ENCODE peak calls at places on chromosomes 4 and X, in nine cellular contexts. E is ecto neural progenitor cell; N is bronchial epithelial cell; X is C1 segment of cervical spinal cord; O is T-helper 17 cell; K is prostate gland; L is CD4-positive, CD25-positive, alpha-beta regulatory T cell; Y is activated T-cell treated with anti-CD3 and anti-CD28 coated beads, Interleukin-2, amount 50 U/mL, for 1 hour; F is fibroblast of mammary gland. I is an unnamed sample.

GRCh38 chrX:20620301-20620700 is 353.6 kb upstream of the RPS6KA3 start:
- DNase-seq in Y (no peak), K (no peak), X (no peak), L (no peak), N (peak), O (no peak), E (no peak), F (peak), I (no peak)

GRCh38 chr4:177573487-177573886 is 131.2 kb upstream of the AGA start:
- DNase-seq in F (peak), N (peak), L (no peak), X (no peak), K (no peak), E (no peak), O (no peak), Y (no peak), I (no peak)

GRCh38 chr4:77959566-77960338 is 97.1 kb downstream of the MRPL1 start:
- DNase-seq in N (peak), E (no peak), K (peak), O (no peak), Y (no peak), X (no peak), L (no peak), F (peak), I (peak)

GRCh38 chr4:8046925-8047541 is 107.4 kb upstream of the AFAP1 start:
- DNase-seq in Y (no peak), L (no peak), X (no peak), N (no peak), E (no peak), O (no peak), K (no peak), F (no peak), I (no peak)

GRCh38 chr4:22237155-22237751 is 278.6 kb downstream of the ADGRA3 start:
- DNase-seq in Y (peak), O (no peak), F (peak), K (peak), X (no peak), E (peak), L (no peak), N (peak), I (peak)

GRCh38 chr4:164606478-164606877 is 147.5 kb upstream of the SMIM31 start:
- DNase-seq in L (no peak), E (no peak), K (no peak), O (no peak), X (no peak), F (no peak), Y (no peak), N (no peak), I (no peak)

GRCh38 chrX:112048707-112049106 is 33.9 kb downstream of the TRPC5 start:
- DNase-seq in L (no peak), O (no peak), E (no peak), F (no peak), X (no peak), N (no peak), Y (no peak), K (no peak), I (no peak)

GRCh38 chrX:40175416-40176255 is 77.9 kb upstream of the BCOR start:
- DNase-seq in E (peak), L (peak), K (peak), X (peak), F (peak), Y (peak), O (peak), N (no peak), I (peak)

GRCh38 chr4:132991111-132991510 is 158.0 kb upstream of the PCDH10 start:
- DNase-seq in Y (no peak), O (no peak), N (no peak), F (no peak), K (no peak), L (no peak), E (no peak), X (no peak), I (no peak)

GRCh38 chrX:131791608-131792355 is 231.3 kb upstream of the STK26 start:
- DNase-seq in O (no peak), Y (no peak), K (no peak), L (no peak), X (no peak), E (no peak), N (no peak), F (peak), I (no peak)

GRCh38 chrX:44536198-44536597 is 6.5 kb downstream of the FUNDC1 start:
- DNase-seq in F (no peak), L (no peak), N (no peak), Y (no peak), K (no peak), E (no peak), O (no peak), X (no peak), I (no peak)

GRCh38 chr4:151717271-151717670 is 43.5 kb downstream of the GATB start:
- DNase-seq in K (no peak), E (no peak), Y (no peak), N (no peak), F (no peak), X (no peak), O (no peak), L (no peak), I (no peak)

GRCh38 chr4:112589207-112589606 is 47.5 kb downstream of the ZGRF1 start:
- DNase-seq in L (no peak), E (no peak), X (no peak), O (no peak), N (peak), K (no peak), F (peak), Y (no peak), I (no peak)

GRCh38 chr4:14368391-14368790 is 633.9 kb upstream of the CPEB2 start:
- DNase-seq in K (no peak), F (no peak), N (no peak), Y (no peak), O (no peak), L (no peak), X (no peak), E (no peak), I (no peak)

GRCh38 chr4:163595590-163595989 is 101.1 kb downstream of the TMA16 start:
- DNase-seq in F (no peak), N (peak), X (no peak), E (no peak), L (no peak), O (no peak), Y (no peak), K (no peak), I (no peak)

GRCh38 chr4:11424000-11424399 is 4.7 kb downstream of the HS3ST1 start:
- DNase-seq in N (peak), F (no peak), L (no peak), E (no peak), Y (no peak), O (no peak), K (peak), X (peak), I (peak)

GRCh38 chr4:127875791-127876190 is 4.9 kb upstream of the PLK4 start:
- DNase-seq in X (no peak), O (no peak), N (no peak), L (no peak), E (no peak), F (no peak), K (no peak), Y (no peak), I (no peak)

GRCh38 chrX:42704454-42704853 is 73.5 kb downstream of the PPP1R2C start:
- DNase-seq in E (no peak), O (no peak), F (peak), K (no peak), X (no peak), N (no peak), Y (no peak), L (no peak), I (no peak)

GRCh38 chr4:59247032-59247431 is 1953.1 kb upstream of the ADGRL3 start:
- DNase-seq in L (no peak), Y (no peak), E (no peak), X (no peak), F (no peak), N (no peak), K (no peak), O (no peak), I (peak)

GRCh38 chr4:29853843-29854242 is 866.3 kb upstream of the PCDH7 start:
- DNase-seq in O (no peak), X (no peak), N (no peak), F (no peak), K (no peak), Y (no peak), L (no peak), E (no peak), I (no peak)

GRCh38 chrX:12867746-12868145 is 874 bp downstream of the TLR7 start:
- DNase-seq in X (no peak), N (no peak), F (no peak), E (no peak), K (no peak), L (no peak), O (no peak), Y (no peak), I (peak)

GRCh38 chrX:122641136-122641535 is 542.9 kb upstream of the GRIA3 start:
- DNase-seq in E (no peak), O (no peak), K (no peak), Y (no peak), F (peak), X (no peak), L (no peak), N (peak), I (no peak)

GRCh38 chr4:5143940-5144339 is 92.7 kb downstream of the STK32B start:
- DNase-seq in E (no peak), Y (no peak), X (no peak), O (no peak), K (no peak), L (no peak), F (peak), N (no peak), I (no peak)

GRCh38 chr4:39169426-39169825 is 12.9 kb upstream of the WDR19 start:
- DNase-seq in O (no peak), N (no peak), L (no peak), K (no peak), E (no peak), X (no peak), F (no peak), Y (no peak), I (no peak)

GRCh38 chrX:129522184-129523059 is 868 bp downstream of the SMARCA1 start:
- DNase-seq in K (peak), O (no peak), F (peak), Y (no peak), L (no peak), N (peak), X (peak), E (peak), I (no peak)

GRCh38 chr4:78059524-78059889 is 2.4 kb downstream of the FRAS1 start:
- DNase-seq in Y (no peak), O (no peak), E (peak), K (peak), N (peak), L (no peak), X (peak), F (peak), I (peak)

GRCh38 chr4:153553820-153554173 is 87.6 kb downstream of the TMEM131L start:
- DNase-seq in O (no peak), Y (no peak), F (no peak), X (no peak), L (no peak), E (no peak), K (no peak), N (no peak), I (no peak)

GRCh38 chr4:182879913-182880312 is 37.3 kb downstream of the DCTD start:
- DNase-seq in O (no peak), E (no peak), K (no peak), N (no peak), L (no peak), Y (no peak), X (no peak), F (no peak), I (no peak)

GRCh38 chr4:174358823-174359222 is 75.1 kb downstream of the CEP44 start:
- DNase-seq in F (peak), Y (no peak), E (no peak), L (no peak), N (peak), K (no peak), X (no peak), O (no peak), I (no peak)

GRCh38 chrX:70033348-70033747 is 16.4 kb downstream of the AWAT2 start:
- DNase-seq in Y (no peak), F (peak), N (no peak), O (no peak), X (no peak), K (no peak), L (no peak), E (peak), I (peak)

I was measured in NAMALWA.